ENCODE peak calls at places on chromosomes 2 and 18, in ten cellular contexts. F is HFFc6, X is WTC11, H is GM06990, D is ovary, I is upper lobe of left lung, O is HFF-Myc, T is RWPE2, B is omental fat pad, Z is activated B cell treated with CpG ODN at 0.5 μM for 24 hours. M is an unnamed sample.

GRCh38 chr2:223560704-223561435 is 41.3 kb downstream of the SCG2 start:
- DNase-seq in X (no peak), B (no peak), H (no peak), O (no peak), Z (no peak), I (no peak), F (peak), D (no peak), T (no peak), M (no peak)

GRCh38 chr2:189608799-189609422 is 28.3 kb upstream of the SLC40A1 start:
- DNase-seq in D (no peak), F (peak), Z (no peak), X (no peak), I (no peak), H (no peak), O (no peak), T (no peak), B (no peak), M (peak)

GRCh38 chr18:24273596-24273995 is 124.0 kb downstream of the OSBPL1A start:
- DNase-seq in D (no peak), T (no peak), O (no peak), X (no peak), F (no peak), B (no peak), I (no peak), Z (no peak), H (no peak), M (peak)

GRCh38 chr2:115867024-115867423 is 1424.6 kb downstream of the DPP10 start:
- DNase-seq in O (no peak), B (no peak), F (no peak), H (no peak), T (no peak), Z (no peak), D (no peak), I (no peak), X (no peak), M (no peak)

GRCh38 chr2:23705771-23706612 is 220.9 kb downstream of the ATAD2B start:
- DNase-seq in T (no peak), Z (no peak), X (no peak), H (no peak), O (no peak), I (peak), F (no peak), D (peak), B (no peak), M (no peak)

GRCh38 chr2:41966431-41966893 is 81.4 kb upstream of the PKDCC start:
- DNase-seq in O (peak), B (peak), I (peak), D (peak), X (no peak), Z (no peak), T (peak), H (no peak), F (peak), M (peak)

GRCh38 chr2:224127871-224128501 is 88.9 kb upstream of the SERPINE2 start:
- DNase-seq in F (no peak), X (no peak), T (no peak), B (no peak), I (no peak), D (no peak), Z (no peak), H (no peak), O (no peak), M (no peak)

GRCh38 chr2:32128636-32129035 is 37.0 kb upstream of the SLC30A6 start:
- DNase-seq in T (no peak), H (no peak), B (no peak), O (no peak), X (no peak), I (no peak), F (no peak), Z (no peak), D (no peak), M (no peak)

GRCh38 chr2:123080331-123080730 is 944.8 kb upstream of the CNTNAP5 start:
- DNase-seq in I (no peak), T (no peak), X (no peak), Z (no peak), F (no peak), H (no peak), B (no peak), D (no peak), O (no peak), M (no peak)

GRCh38 chr2:189599245-189599644 is 18.7 kb upstream of the SLC40A1 start:
- DNase-seq in B (no peak), H (no peak), T (no peak), Z (no peak), D (no peak), I (no peak), O (no peak), X (no peak), F (no peak), M (no peak)

GRCh38 chr2:25337276-25337675 is 4.4 kb downstream of the DNMT3A start:
- DNase-seq in H (no peak), T (no peak), Z (no peak), I (no peak), X (no peak), O (no peak), B (no peak), D (no peak), F (no peak), M (no peak)

GRCh38 chr2:165874445-165875039 is 79.0 kb downstream of the TTC21B start:
- DNase-seq in O (no peak), X (no peak), D (no peak), T (no peak), F (peak), H (peak), Z (no peak), B (no peak), I (no peak), M (peak)

GRCh38 chr2:24262571-24262970 is 87.7 kb downstream of the FAM228A start:
- DNase-seq in B (no peak), T (no peak), I (no peak), O (no peak), D (no peak), F (no peak), X (no peak), H (no peak), Z (no peak), M (peak)

GRCh38 chr2:169360984-169361705 is 1.2 kb downstream of the LRP2 start:
- DNase-seq in Z (no peak), H (no peak), D (no peak), I (peak), B (no peak), F (no peak), O (no peak), X (peak), T (no peak), M (peak)

GRCh38 chr18:27685807-27686412 is 491.0 kb downstream of the CDH2 start:
- DNase-seq in H (no peak), T (no peak), X (peak), B (no peak), Z (no peak), F (peak), D (no peak), I (no peak), O (peak), M (peak)

GRCh38 chr18:36427369-36427768 is 129.9 kb downstream of the FHOD3 start:
- DNase-seq in T (no peak), O (no peak), I (no peak), H (no peak), F (peak), X (no peak), Z (no peak), B (no peak), D (no peak), M (no peak)

GRCh38 chr18:36427831-36428230 is 130.3 kb downstream of the FHOD3 start:
- DNase-seq in X (no peak), B (no peak), O (no peak), D (no peak), F (no peak), T (no peak), Z (no peak), I (no peak), H (no peak), M (no peak)

GRCh38 chr18:36420826-36421225 is 123.3 kb downstream of the FHOD3 start:
- DNase-seq in Z (no peak), B (no peak), H (no peak), D (no peak), O (no peak), F (no peak), I (no peak), T (no peak), X (no peak), M (no peak)

GRCh38 chr18:36428431-36429029 is 131.0 kb downstream of the FHOD3 start:
- DNase-seq in O (no peak), I (no peak), B (no peak), X (no peak), T (no peak), F (no peak), D (no peak), H (no peak), Z (no peak), M (no peak)

DNA sequence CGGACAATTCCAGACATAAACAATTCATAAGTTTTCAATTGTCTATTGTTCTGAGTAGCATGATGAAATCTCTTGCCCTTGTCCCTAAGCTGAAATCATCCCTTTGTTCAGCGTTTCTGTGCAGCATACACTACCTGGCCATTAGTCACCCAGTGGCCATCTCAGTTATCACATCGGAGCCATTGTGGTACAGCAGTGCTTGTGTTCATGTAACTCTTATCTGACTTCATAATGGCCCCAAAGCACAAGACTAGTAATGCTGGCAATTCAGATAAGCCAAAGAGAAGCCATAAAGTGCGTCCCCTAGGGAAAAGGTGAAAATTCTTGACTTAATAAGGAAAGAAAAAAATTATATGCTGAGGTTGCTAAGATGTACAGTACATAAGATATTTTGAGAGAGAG is 127.2 kb downstream of the FHOD3 start:
- DNase-seq in X (no peak), I (no peak), T (no peak), F (no peak), Z (no peak), B (no peak), O (no peak), H (no peak), D (no peak), M (no peak)
- TF ChIP-seq CTCF in X (no peak), I (no peak), T (no peak), F (peak), Z (no peak), B (no peak), O (no peak), H (no peak), D (no peak), M (no peak)

GRCh38 chr2:61967262-61967661 is 61.8 kb downstream of the COMMD1 start:
- DNase-seq in Z (no peak), H (no peak), F (no peak), I (no peak), D (no peak), T (no peak), B (no peak), O (no peak), X (no peak), M (no peak)

GRCh38 chr2:61966087-61966727 is 60.7 kb downstream of the COMMD1 start:
- DNase-seq in X (no peak), H (no peak), B (no peak), F (no peak), T (no peak), I (no peak), O (no peak), D (no peak), Z (no peak), M (no peak)

GRCh38 chr2:61969376-61969775 is 63.9 kb downstream of the COMMD1 start:
- DNase-seq in X (no peak), Z (no peak), T (no peak), I (no peak), B (no peak), F (no peak), H (no peak), O (no peak), D (no peak), M (no peak)

GRCh38 chr2:61970807-61971556 is 65.5 kb downstream of the COMMD1 start:
- DNase-seq in I (no peak), F (no peak), X (peak), D (no peak), B (no peak), Z (no peak), T (no peak), H (no peak), O (no peak), M (no peak)
- TF ChIP-seq CTCF in I (no peak), F (no peak), X (no peak), D (no peak), B (no peak), Z (no peak), T (peak), H (no peak), O (no peak), M (no peak)

DNA sequence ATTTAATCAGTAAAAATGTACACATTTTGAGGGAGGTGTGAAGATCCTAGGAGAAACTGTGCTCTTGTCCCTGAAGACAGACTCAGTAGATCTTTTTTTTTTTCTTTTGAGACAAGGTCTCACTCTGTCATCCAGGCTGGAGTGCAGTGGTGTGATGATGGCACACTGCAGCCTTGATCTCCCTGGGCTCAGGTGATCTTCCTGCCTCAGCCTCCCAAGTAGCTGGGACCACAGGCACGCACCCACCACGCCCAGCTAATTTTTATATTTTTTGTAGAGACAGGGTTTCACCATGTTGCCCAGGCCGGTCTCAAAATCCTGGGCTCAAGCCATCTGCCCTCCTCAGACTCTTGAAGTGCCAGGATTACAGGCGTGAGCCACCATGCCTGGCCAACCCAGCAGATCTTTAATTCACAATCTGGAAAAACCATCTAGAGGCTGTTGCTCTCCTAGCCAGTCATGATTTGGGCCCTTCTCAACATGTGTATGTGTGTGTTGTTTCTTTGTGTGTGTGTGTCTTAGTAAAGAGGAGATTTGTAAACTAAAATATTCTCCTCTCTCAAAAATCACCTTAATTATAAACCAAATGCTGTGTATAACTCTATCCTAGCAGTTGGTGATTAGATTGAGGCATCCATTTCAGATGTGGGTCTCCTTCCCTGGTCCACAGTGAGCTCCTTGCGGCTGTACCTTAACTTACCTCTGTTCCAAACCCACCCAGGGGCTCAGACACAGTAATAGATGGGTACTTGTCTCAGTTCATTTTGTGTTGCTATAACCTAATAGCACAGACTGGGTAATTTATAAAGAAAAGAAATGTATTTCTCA is 3.9 kb upstream of the MYCN start:
- DNase-seq in D (no peak), X (no peak), Z (no peak), B (no peak), I (no peak), O (no peak), F (no peak), T (no peak), H (no peak), M (no peak)
- TF ChIP-seq CTCF in D (no peak), X (no peak), Z (no peak), B (no peak), I (no peak), O (no peak), F (no peak), T (no peak), H (no peak), M (no peak)

GRCh38 chr2:33672896-33673295 is 73.8 kb upstream of the FAM98A start:
- DNase-seq in H (no peak), D (no peak), T (no peak), X (no peak), B (no peak), I (no peak), Z (no peak), O (no peak), F (no peak), M (no peak)
- TF ChIP-seq CTCF in H (no peak), D (no peak), T (no peak), X (no peak), B (no peak), I (no peak), Z (no peak), O (no peak), F (no peak), M (no peak)

GRCh38 chr2:56207760-56208159 is 24.0 kb downstream of the CCDC85A start:
- DNase-seq in O (no peak), B (no peak), H (no peak), X (no peak), I (no peak), F (no peak), D (no peak), Z (no peak), T (no peak), M (no peak)
- TF ChIP-seq CTCF in O (no peak), B (no peak), H (no peak), X (no peak), I (no peak), F (no peak), D (no peak), Z (no peak), T (no peak), M (no peak)

DNA sequence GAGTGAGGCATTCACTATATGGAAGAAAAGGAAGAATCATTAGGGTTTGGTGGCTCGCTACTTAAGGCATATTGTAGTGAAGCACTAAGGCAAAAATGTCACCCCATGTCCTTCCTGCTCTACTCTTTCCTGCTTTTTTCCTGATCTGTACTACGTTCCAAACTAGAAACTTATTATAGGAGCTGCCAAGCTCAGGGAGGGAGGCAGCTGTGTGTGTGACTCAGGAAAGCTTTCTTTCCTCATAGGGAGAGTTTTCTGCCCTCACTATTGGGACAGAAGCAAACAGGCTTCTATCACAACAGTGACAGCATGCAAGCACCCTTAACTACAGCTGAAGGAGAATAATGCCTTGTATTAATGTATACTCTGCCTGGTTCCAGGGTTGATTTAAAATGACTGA is 160.9 kb upstream of the CAVIN2 start:
- DNase-seq in X (no peak), Z (no peak), T (no peak), H (no peak), B (no peak), O (no peak), I (no peak), F (no peak), D (no peak), M (peak)
- TF ChIP-seq CTCF in X (no peak), Z (no peak), T (no peak), H (no peak), B (no peak), O (no peak), I (no peak), F (no peak), D (no peak), M (no peak)

GRCh38 chr2:239106314-239106908 is 258.5 kb downstream of the TWIST2 start:
- DNase-seq in F (peak), B (no peak), X (peak), Z (no peak), D (no peak), I (no peak), H (no peak), T (no peak), O (peak), M (peak)
- TF ChIP-seq CTCF in F (peak), B (no peak), X (no peak), Z (no peak), D (no peak), I (peak), H (peak), T (peak), O (peak), M (peak)

GRCh38 chr18:7174359-7175107 is 56.4 kb upstream of the LRRC30 start:
- DNase-seq in I (no peak), B (no peak), F (no peak), H (no peak), Z (no peak), T (no peak), X (peak), O (no peak), D (no peak), M (peak)
- TF ChIP-seq CTCF in I (no peak), B (no peak), F (peak), H (no peak), Z (no peak), T (no peak), X (no peak), O (no peak), D (no peak), M (no peak)

DNA sequence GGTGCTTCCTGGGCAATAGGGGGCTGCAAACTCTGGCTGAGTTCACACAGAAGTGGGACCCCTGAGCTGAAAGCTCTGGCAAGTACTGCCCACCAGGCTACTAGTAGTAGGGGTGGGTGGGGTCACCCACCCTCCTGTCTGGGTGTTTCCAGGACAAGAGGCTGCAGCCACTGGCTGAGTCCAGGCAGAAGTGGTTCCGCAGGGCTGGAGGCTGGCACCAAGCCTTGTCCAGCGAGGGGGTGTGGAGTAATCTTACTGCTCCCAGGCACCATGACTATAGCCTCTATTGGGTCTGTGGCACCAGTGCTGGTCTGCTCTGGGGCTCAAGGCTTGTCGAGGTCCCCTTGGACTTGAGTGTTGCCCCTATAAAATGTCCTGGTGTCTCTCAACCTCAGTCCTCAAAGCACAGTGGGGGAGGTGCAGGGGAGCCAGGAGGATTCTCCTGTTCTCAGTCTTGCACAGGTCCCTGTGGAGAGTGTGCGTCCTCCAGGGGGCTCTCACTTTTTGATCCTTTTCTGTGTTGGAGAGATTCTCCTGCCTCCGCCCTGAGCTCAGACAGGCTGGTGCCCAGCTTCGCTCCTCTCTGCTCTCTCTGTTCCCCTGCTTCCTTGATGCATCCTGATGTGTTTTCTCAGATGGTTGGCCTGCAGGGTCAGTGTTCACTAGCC is 48.1 kb downstream of the NUP35 start:
- DNase-seq in F (no peak), Z (no peak), B (no peak), D (no peak), I (peak), X (peak), O (no peak), H (no peak), T (no peak), M (no peak)
- TF ChIP-seq CTCF in F (no peak), Z (no peak), B (no peak), D (no peak), I (no peak), X (no peak), O (no peak), H (no peak), T (no peak), M (no peak)

GRCh38 chr2:9757430-9758287 is 85.6 kb upstream of the TAF1B start:
- DNase-seq in H (no peak), X (peak), O (no peak), T (no peak), B (no peak), D (no peak), I (peak), F (peak), Z (no peak), M (no peak)

GRCh38 chr2:9756692-9757250 is 86.5 kb upstream of the TAF1B start:
- DNase-seq in Z (no peak), B (no peak), O (no peak), D (no peak), T (no peak), F (no peak), I (peak), H (no peak), X (no peak), M (no peak)

GRCh38 chr2:9760911-9761228 is 82.4 kb upstream of the TAF1B start:
- DNase-seq in B (no peak), T (no peak), H (no peak), X (no peak), F (no peak), D (no peak), I (no peak), Z (no peak), O (no peak), M (no peak)

GRCh38 chr2:9760069-9760910 is 83.0 kb upstream of the TAF1B start:
- DNase-seq in Z (no peak), O (no peak), D (no peak), X (no peak), F (no peak), B (no peak), T (no peak), I (no peak), H (no peak), M (no peak)

DNA sequence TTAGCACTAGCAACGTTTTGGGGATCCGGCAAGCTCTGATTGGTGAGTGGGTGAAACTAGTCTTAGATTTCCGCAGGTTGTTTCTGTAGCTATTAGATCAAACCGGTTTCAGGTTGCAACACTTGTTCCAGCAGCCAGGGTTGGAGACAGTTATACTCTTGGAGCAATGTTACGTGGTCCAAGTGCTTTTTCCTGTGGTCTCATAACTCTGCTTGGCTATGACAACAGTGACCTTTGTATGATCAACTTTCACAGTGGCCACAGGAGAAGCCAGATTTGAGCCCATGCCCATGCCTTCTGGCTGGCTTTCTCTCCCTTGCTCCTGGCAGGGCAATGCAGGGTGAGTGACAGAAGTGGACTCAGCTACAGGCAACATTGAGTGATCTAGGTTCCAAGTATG is 84.5 kb upstream of the TAF1B start:
- DNase-seq in Z (no peak), B (no peak), D (no peak), O (no peak), X (no peak), H (no peak), I (no peak), T (no peak), F (no peak), M (no peak)
- TF ChIP-seq CTCF in Z (no peak), B (no peak), D (no peak), O (no peak), X (no peak), H (no peak), I (no peak), T (no peak), F (no peak), M (no peak)